ENCODE peak calls at places on chromosomes 16 and 17, in four cellular contexts. One of them, this sample, is unnamed.

GRCh38 chr16:53905028-53905427 is 201.1 kb downstream of the FTO start:
- DNase-seq in GM12878: no peak
- DNase-seq in K562: no peak
- DNase-seq in HepG2: no peak
- DNase-seq in this sample: no peak

GRCh38 chr17:78977992-78978973 is 1.4 kb downstream of the LGALS3BP start:
- DNase-seq in GM12878: no peak
- DNase-seq in K562: no peak
- DNase-seq in HepG2: no peak
- DNase-seq in this sample: no peak

GRCh38 chr16:52816993-52817392 is 235.7 kb downstream of the CHD9NB start:
- DNase-seq in GM12878: no peak
- DNase-seq in K562: no peak
- DNase-seq in HepG2: peak
- DNase-seq in this sample: no peak

GRCh38 chr16:3112881-3113574 is 642 bp downstream of the ZNF205 start:
- DNase-seq in GM12878: no peak
- DNase-seq in K562: no peak
- DNase-seq in HepG2: no peak
- DNase-seq in this sample: no peak

GRCh38 chr16:16007743-16008111 is 58.3 kb downstream of the ABCC1 start:
- DNase-seq in GM12878: peak
- DNase-seq in K562: no peak
- DNase-seq in HepG2: no peak
- DNase-seq in this sample: no peak

GRCh38 chr17:78185981-78186688 is 717 bp downstream of the TK1 start:
- DNase-seq in GM12878: no peak
- DNase-seq in K562: peak
- DNase-seq in HepG2: no peak
- DNase-seq in this sample: no peak

GRCh38 chr16:53129281-53130192 is 74.7 kb downstream of the CHD9 start:
- DNase-seq in GM12878: no peak
- DNase-seq in K562: peak
- DNase-seq in HepG2: peak
- DNase-seq in this sample: peak

GRCh38 chr17:4136373-4136772 is 6.5 kb downstream of the ZZEF1 start:
- DNase-seq in GM12878: no peak
- DNase-seq in K562: no peak
- DNase-seq in HepG2: no peak
- DNase-seq in this sample: no peak

GRCh38 chr16:62967606-62968005 is 931.4 kb upstream of the CDH8 start:
- DNase-seq in GM12878: no peak
- DNase-seq in K562: no peak
- DNase-seq in HepG2: no peak
- DNase-seq in this sample: no peak

GRCh38 chr17:49814781-49815496 is 26.5 kb downstream of the KAT7 start:
- DNase-seq in GM12878: no peak
- DNase-seq in K562: no peak
- DNase-seq in HepG2: no peak
- DNase-seq in this sample: no peak
- TF ChIP-seq CREB1 in GM12878: no peak
- TF ChIP-seq CREB1 in K562: no peak
- TF ChIP-seq CREB1 in HepG2: no peak
- TF ChIP-seq CREB1 in this sample: no peak

GRCh38 chr17:49509588-49509917 is 14.5 kb downstream of the NGFR start:
- DNase-seq in GM12878: no peak
- DNase-seq in K562: no peak
- DNase-seq in HepG2: no peak
- DNase-seq in this sample: no peak

GRCh38 chr17:49508891-49509587 is 13.9 kb downstream of the NGFR start:
- DNase-seq in GM12878: no peak
- DNase-seq in K562: no peak
- DNase-seq in HepG2: no peak
- DNase-seq in this sample: no peak

GRCh38 chr17:49510059-49510719 is 15.1 kb downstream of the NGFR start:
- DNase-seq in GM12878: no peak
- DNase-seq in K562: no peak
- DNase-seq in HepG2: no peak
- DNase-seq in this sample: no peak

GRCh38 chr17:49506282-49506681 is 11.2 kb downstream of the NGFR start:
- DNase-seq in GM12878: no peak
- DNase-seq in K562: no peak
- DNase-seq in HepG2: no peak
- DNase-seq in this sample: no peak

GRCh38 chr17:49508061-49508865 is 13.2 kb downstream of the NGFR start:
- DNase-seq in GM12878: no peak
- DNase-seq in K562: no peak
- DNase-seq in HepG2: peak
- DNase-seq in this sample: peak
- TF ChIP-seq NR2C2 in GM12878: no peak
- TF ChIP-seq NR2C2 in K562: no peak
- TF ChIP-seq NR2C2 in HepG2: no peak
- TF ChIP-seq NR2C2 in this sample: no peak

DNA sequence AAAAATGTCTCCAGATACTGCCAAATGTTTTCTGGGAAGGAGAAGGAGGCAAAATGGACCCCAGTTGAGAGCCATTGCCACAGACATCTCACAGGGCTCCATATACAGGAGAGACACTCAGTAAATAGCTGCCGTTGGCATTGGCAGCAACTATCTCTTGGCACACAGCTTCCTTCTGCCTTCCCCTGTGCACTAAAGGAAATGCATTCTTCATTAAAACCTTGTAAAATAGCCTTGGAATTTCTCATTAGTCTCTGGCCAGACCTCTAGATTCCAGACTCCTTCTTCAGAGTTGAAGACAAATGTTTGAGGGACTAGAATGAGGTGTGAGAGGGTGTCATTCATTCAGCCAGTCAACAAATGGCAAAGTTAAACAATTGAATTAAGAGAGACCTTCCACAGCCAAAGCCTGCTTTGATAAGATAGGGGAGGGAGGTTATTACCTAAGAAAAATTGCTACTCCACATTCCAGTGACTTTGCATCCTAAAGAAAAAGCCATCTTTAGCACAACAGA is 223.9 kb upstream of the HS3ST3A1 start:
- DNase-seq in GM12878: no peak
- DNase-seq in K562: no peak
- DNase-seq in HepG2: no peak
- DNase-seq in this sample: no peak
- TF ChIP-seq USF2 in GM12878: no peak
- TF ChIP-seq USF2 in K562: no peak
- TF ChIP-seq USF2 in HepG2: no peak
- TF ChIP-seq USF2 in this sample: no peak

GRCh38 chr16:49057391-49057790 is 224.2 kb downstream of the CBLN1 start:
- DNase-seq in GM12878: no peak
- DNase-seq in K562: no peak
- DNase-seq in HepG2: no peak
- DNase-seq in this sample: no peak

GRCh38 chr16:49056546-49056945 is 225.1 kb downstream of the CBLN1 start:
- DNase-seq in GM12878: no peak
- DNase-seq in K562: no peak
- DNase-seq in HepG2: no peak
- DNase-seq in this sample: no peak

GRCh38 chr16:49058382-49058781 is 223.3 kb downstream of the CBLN1 start:
- DNase-seq in GM12878: no peak
- DNase-seq in K562: no peak
- DNase-seq in HepG2: no peak
- DNase-seq in this sample: no peak

GRCh38 chr16:49054606-49055005 is 227.0 kb downstream of the CBLN1 start:
- DNase-seq in GM12878: no peak
- DNase-seq in K562: no peak
- DNase-seq in HepG2: no peak
- DNase-seq in this sample: no peak

GRCh38 chr16:49055824-49056545 is 225.7 kb downstream of the CBLN1 start:
- DNase-seq in GM12878: no peak
- DNase-seq in K562: no peak
- DNase-seq in HepG2: no peak
- DNase-seq in this sample: peak
- TF ChIP-seq CREB1 in GM12878: no peak
- TF ChIP-seq CREB1 in K562: no peak
- TF ChIP-seq CREB1 in HepG2: no peak
- TF ChIP-seq CREB1 in this sample: no peak

DNA sequence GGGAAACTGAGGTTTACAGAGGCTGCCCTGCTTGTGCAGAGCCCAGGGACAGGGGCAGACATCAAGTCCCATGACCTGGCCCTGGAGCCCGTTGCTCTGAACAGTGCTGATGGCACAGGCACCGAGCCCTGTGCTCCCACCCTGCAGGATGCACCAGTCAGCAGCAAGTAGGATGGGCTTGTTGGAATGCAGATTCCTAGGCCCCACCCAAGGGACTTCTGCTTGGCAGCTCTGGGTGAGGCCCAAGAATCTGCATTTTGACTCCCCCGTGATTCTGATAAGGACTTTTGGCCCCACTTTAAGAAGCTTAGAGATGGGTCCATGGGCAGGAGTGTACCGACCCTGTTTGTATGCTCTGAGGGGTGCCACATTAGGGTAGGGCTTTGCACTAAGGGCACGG is 23.3 kb downstream of the LASP1 start:
- DNase-seq in GM12878: no peak
- DNase-seq in K562: no peak
- DNase-seq in HepG2: no peak
- DNase-seq in this sample: no peak
- TF ChIP-seq NR2C2 in GM12878: no peak
- TF ChIP-seq NR2C2 in K562: no peak
- TF ChIP-seq NR2C2 in HepG2: no peak
- TF ChIP-seq NR2C2 in this sample: no peak

DNA sequence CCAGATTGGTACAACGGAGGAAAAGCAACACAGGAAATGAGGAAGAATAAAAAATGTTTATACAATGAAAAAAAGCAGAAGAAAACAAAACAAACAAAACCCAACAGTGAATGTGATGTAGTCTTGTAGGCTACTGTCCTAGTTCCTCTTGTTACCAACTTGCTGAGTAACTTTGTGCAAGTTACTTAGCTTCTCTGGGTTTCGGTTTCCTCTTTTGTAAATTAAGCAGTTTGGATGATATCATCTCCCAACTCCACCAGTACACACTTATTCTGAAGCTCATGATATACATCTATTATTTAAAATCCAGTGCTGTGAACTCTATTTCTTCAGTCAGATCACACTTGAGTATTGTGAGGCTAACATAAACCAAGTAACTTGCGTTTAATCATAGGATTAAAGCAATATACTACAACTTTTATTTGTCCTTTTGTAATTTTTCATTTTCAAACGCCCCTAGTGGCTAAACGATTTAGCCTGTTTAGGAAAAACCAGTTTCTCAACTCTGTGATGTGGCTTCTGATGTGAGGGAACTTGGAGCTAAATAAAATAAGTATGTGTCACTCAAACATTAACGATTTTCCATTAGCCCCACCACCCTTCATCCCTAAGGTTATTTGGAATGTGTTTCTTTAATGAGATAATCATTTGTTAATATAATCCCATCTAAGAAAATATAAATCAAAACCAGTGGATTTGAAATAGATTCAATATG is 1.4 kb upstream of the UNK start:
- DNase-seq in GM12878: peak
- DNase-seq in K562: no peak
- DNase-seq in HepG2: peak
- DNase-seq in this sample: no peak
- TF ChIP-seq USF2 in GM12878: no peak
- TF ChIP-seq USF2 in K562: no peak
- TF ChIP-seq USF2 in HepG2: no peak
- TF ChIP-seq USF2 in this sample: no peak

DNA sequence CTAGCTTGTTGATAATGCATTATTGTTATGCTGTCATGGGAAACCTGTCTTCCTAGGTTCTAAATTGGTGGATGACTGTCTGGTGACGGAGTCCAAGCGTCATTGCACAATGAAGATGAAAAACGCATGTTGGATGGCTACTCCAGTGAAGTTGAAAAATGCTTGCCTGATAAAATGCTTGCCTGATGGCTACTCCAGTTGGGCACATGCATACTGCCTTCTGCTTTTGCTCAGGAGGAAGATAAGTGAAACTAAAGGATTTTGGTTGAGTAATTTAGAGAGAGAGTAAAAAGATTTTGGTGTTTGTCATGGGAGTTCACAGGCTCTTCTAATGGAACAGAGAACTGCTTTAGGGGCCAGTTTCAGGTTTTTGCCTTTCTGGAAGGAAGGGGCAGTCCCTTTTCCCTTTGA is 118.6 kb downstream of the PRKCA start:
- DNase-seq in GM12878: no peak
- DNase-seq in K562: no peak
- DNase-seq in HepG2: peak
- DNase-seq in this sample: no peak
- TF ChIP-seq CREB1 in GM12878: no peak
- TF ChIP-seq CREB1 in K562: no peak
- TF ChIP-seq CREB1 in HepG2: no peak
- TF ChIP-seq CREB1 in this sample: no peak

DNA sequence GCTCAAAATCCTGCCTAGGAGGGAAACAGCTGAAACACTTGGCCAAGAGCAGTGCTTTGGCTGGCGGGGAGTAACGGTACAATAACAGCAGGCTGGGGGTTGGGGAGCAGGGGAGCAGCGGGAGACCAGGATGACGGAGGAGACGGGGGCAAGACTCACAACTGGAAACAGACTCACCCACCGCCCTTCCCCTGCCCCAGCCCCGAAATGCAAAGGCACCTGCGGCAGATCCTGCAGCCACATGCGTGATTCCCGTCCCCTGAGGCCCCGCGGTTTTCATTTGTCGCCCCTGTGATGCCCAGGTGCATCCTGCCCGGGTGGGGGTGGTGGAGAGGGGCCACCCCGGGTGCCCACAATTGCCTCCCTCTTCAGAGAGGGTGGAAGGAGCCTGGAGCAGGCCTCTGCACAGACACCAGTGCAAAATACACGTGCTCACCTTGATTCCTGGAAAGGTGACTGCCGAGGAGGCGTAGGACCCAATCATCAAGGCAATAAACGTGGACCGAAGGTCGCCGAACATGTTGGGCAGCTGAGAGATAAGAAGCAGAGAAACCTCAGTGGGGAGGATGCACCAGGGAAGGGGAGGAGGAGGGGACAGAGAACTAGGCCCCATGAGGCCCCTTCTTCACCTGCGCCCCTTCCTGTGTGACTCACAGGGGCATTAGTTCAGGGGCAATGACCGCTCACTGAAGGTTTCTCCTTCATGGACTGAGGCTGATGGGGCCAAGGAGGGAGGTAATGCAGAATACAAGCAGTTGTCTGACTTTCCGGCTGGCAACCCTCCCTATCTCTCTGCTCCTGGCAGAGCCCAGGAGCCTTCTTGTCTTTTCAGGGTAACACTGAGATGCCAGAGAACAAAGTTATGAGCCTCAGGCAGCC is 30.4 kb upstream of the PITPNA start:
- DNase-seq in GM12878: peak
- DNase-seq in K562: peak
- DNase-seq in HepG2: peak
- DNase-seq in this sample: no peak
- TF ChIP-seq NR2C2 in GM12878: no peak
- TF ChIP-seq NR2C2 in K562: no peak
- TF ChIP-seq NR2C2 in HepG2: peak
- TF ChIP-seq NR2C2 in this sample: no peak